ENCODE peak calls at places on chromosomes 12 and 14, in eight cellular contexts. R, D, Q, K, P, V, M and C are unnamed samples.

GRCh38 chr12:106127289-106128126 is 11.2 kb downstream of the NUAK1 start:
- DNase-seq in K (no peak), P (no peak), Q (no peak), R (no peak), M (no peak), D (peak; percentile 38), V (no peak), C (no peak)

GRCh38 chr12:100295764-100296555 is 29.0 kb downstream of the SCYL2 start:
- DNase-seq in M (no peak), V (no peak), P (no peak), K (no peak), Q (no peak), R (no peak), D (peak; percentile 20), C (no peak)

GRCh38 chr12:24881724-24882371 is 67.1 kb downstream of the BCAT1 start:
- DNase-seq in D (no peak), M (no peak), V (no peak), R (no peak), P (no peak), K (no peak), Q (no peak), C (no peak)

GRCh38 chr12:111635524-111635923 is 36.4 kb upstream of the ATXN2 start:
- DNase-seq in V (no peak), Q (no peak), P (no peak), D (peak; percentile 15), R (no peak), K (no peak), M (no peak), C (no peak)

GRCh38 chr12:94710933-94711332 is 60.6 kb upstream of the TMCC3 start:
- DNase-seq in P (no peak), R (no peak), V (peak; percentile 22), Q (no peak), M (no peak), D (peak; percentile 16), K (no peak), C (no peak)

GRCh38 chr12:76020731-76021672 is 10.6 kb downstream of the PHLDA1 start:
- DNase-seq in M (peak; percentile 30), V (peak; percentile 81), D (peak; percentile 97), K (no peak), Q (peak; percentile 25), P (peak; percentile 27), R (no peak), C (peak; percentile 50)

GRCh38 chr12:88895634-88896033 is 315.4 kb upstream of the KITLG start:
- DNase-seq in M (no peak), P (no peak), K (no peak), Q (no peak), R (no peak), D (no peak), V (no peak), C (no peak)

GRCh38 chr12:105698047-105698446 is 367.6 kb downstream of the C12orf75 start:
- DNase-seq in Q (no peak), V (no peak), P (no peak), M (no peak), K (no peak), R (no peak), D (no peak), C (no peak)

GRCh38 chr12:109728921-109729836 is 15.6 kb downstream of the FAM222A start:
- DNase-seq in D (no peak), V (no peak), M (no peak), R (no peak), K (no peak), Q (no peak), P (no peak), C (no peak)

GRCh38 chr14:102445641-102446040 is 63.9 kb downstream of the ANKRD9 start:
- DNase-seq in V (no peak), K (no peak), D (no peak), Q (no peak), M (no peak), R (no peak), P (no peak), C (no peak)

GRCh38 chr14:51328089-51328941 is 88.3 kb downstream of the TMX1 start:
- DNase-seq in R (no peak), Q (peak; percentile 67), K (no peak), M (no peak), P (no peak), D (peak; percentile 70), V (peak; percentile 47), C (no peak)